ENCODE peak calls at places on chromosomes 7 and 10, in seven cellular contexts. F, D, P, N, Y, I and L are unnamed samples.
A peak's percentile ranks its signal among the peaks of the same experiment; 100 is the strongest.

GRCh38 chr10:86678999-86679792 is 10.9 kb downstream of the LDB3 start:
- DNase-seq in F (no peak), I (no peak), N (no peak), Y (no peak), D (no peak), P (no peak), L (no peak)

GRCh38 chr7:44748948-44749731 is 493 bp downstream of the ZMIZ2 start:
- DNase-seq in P (peak; percentile 53), N (no peak), D (no peak), F (peak; percentile 35), Y (no peak), I (no peak), L (no peak)

GRCh38 chr10:52316500-52316899 is 2.4 kb downstream of the DKK1 start:
- DNase-seq in D (no peak), Y (no peak), P (no peak), F (no peak), I (no peak), N (no peak), L (no peak)

GRCh38 chr10:86242761-86243160 is 123.8 kb downstream of the GRID1 start:
- DNase-seq in P (no peak), D (no peak), F (no peak), N (no peak), I (peak; percentile 4), Y (no peak), L (no peak)

GRCh38 chr10:74917481-74918077 is 91.2 kb downstream of the KAT6B start:
- DNase-seq in N (no peak), P (no peak), I (no peak), Y (peak; percentile 93), D (no peak), F (peak; percentile 55), L (no peak)

GRCh38 chr7:142542097-142542496 is 207.2 kb upstream of the PRSS1 start:
- DNase-seq in P (no peak), N (no peak), Y (no peak), F (no peak), D (no peak), I (no peak), L (no peak)

GRCh38 chr10:99329891-99330674 is 927 bp downstream of the CNNM1 start:
- DNase-seq in F (peak; percentile 54), N (peak; percentile 48), Y (peak; percentile 17), P (peak; percentile 66), I (no peak), D (peak; percentile 68), L (no peak)

GRCh38 chr10:60124536-60124935 is 218.2 kb upstream of the CCDC6 start:
- DNase-seq in D (no peak), N (no peak), P (no peak), F (no peak), I (no peak), Y (no peak), L (no peak)

GRCh38 chr7:27784399-27785053 is 44.6 kb downstream of the TAX1BP1 start:
- DNase-seq in I (no peak), Y (peak; percentile 61), F (peak; percentile 84), D (no peak), P (peak; percentile 25), N (no peak), L (no peak)

GRCh38 chr7:69756235-69756634 is 158.0 kb downstream of the AUTS2 start:
- DNase-seq in F (peak; percentile 75), N (no peak), D (no peak), P (peak; percentile 40), Y (peak; percentile 58), I (no peak), L (no peak)

GRCh38 chr7:85806321-85806720 is 619.5 kb upstream of the SEMA3D start:
- DNase-seq in N (no peak), F (no peak), P (peak; percentile 44), I (no peak), D (no peak), Y (no peak), L (no peak)

GRCh38 chr7:92835140-92835850 is 1.1 kb downstream of the CDK6 start:
- DNase-seq in P (peak; percentile 84), F (peak; percentile 87), N (peak; percentile 65), I (peak; percentile 74), Y (peak; percentile 74), D (peak; percentile 52), L (peak; percentile 18)

GRCh38 chr10:1529806-1530413 is 207.4 kb downstream of the ADARB2 start:
- DNase-seq in Y (no peak), F (no peak), N (no peak), P (no peak), D (no peak), I (no peak), L (no peak)

GRCh38 chr7:81600608-81601007 is 169.2 kb downstream of the HGF start:
- DNase-seq in Y (peak; percentile 98), P (no peak), F (peak; percentile 34), N (no peak), D (no peak), I (no peak), L (no peak)

GRCh38 chr7:67588631-67589030 is 592.0 kb downstream of the TYW1 start:
- DNase-seq in F (no peak), N (no peak), P (no peak), D (no peak), Y (no peak), I (no peak), L (no peak)
- H3K9me3 ChIP-seq in F (peaks cover 28% of the 10 kb centered on the region), N (peaks cover 53% of the 10 kb centered on the region), P (no peaks in the 10 kb centered on the region), D (no peaks in the 10 kb centered on the region), Y (no peaks in the 10 kb centered on the region), I (peaks cover 20% of the 10 kb centered on the region), L (no peaks in the 10 kb centered on the region)

DNA sequence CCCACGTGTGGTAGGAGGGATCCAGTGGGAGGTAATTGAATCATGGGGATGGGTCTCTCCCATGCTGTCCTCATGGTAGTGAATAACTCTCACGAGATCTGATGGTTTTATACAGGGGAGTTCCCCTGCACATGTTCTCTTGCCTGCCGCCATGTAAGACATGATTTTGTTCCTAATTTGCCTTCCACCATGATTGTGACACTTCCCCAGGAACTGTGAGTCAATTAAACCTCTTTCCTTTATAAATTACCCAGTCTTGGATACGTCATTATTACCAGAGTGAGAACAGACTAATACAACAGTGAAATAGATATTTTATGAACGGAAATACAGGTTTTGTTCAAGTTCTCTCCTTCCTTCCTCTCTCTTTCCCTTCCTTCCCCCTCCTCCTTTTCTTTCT is 15.8 kb downstream of the CALD1 start:
- DNase-seq in Y (no peak), F (no peak), I (no peak), N (no peak), P (no peak), D (no peak), L (no peak)
- H3K9me3 ChIP-seq in Y (no peaks in the 10 kb centered on the region), F (no peaks in the 10 kb centered on the region), I (no peaks in the 10 kb centered on the region), N (no peaks in the 10 kb centered on the region), P (no peaks in the 10 kb centered on the region), D (no peaks in the 10 kb centered on the region), L (no peaks in the 10 kb centered on the region)

GRCh38 chr10:80658068-80658467 is 120.4 kb downstream of the SH2D4B start:
- DNase-seq in F (no peak), P (no peak), Y (no peak), I (no peak), D (no peak), N (no peak), L (no peak)
- H3K9me3 ChIP-seq in F (peaks cover 48% of the 10 kb centered on the region), P (no peaks in the 10 kb centered on the region), Y (no peaks in the 10 kb centered on the region), I (peaks cover 12% of the 10 kb centered on the region), D (no peaks in the 10 kb centered on the region), N (peaks cover 34% of the 10 kb centered on the region), L (no peaks in the 10 kb centered on the region)

GRCh38 chr10:43644252-43644651 is 4.4 kb downstream of the ZNF32 start:
- DNase-seq in N (no peak), I (no peak), P (no peak), D (no peak), F (no peak), Y (peak; percentile 12), L (no peak)

GRCh38 chr10:43645866-43646265 is 2.8 kb downstream of the ZNF32 start:
- DNase-seq in I (no peak), F (no peak), D (no peak), N (no peak), P (no peak), Y (no peak), L (no peak)

GRCh38 chr10:43640603-43641002 is 8.1 kb downstream of the ZNF32 start:
- DNase-seq in F (peak; percentile 7), N (no peak), P (no peak), Y (no peak), I (no peak), D (no peak), L (no peak)
- H3K9me3 ChIP-seq in F (peaks cover 57% of the 10 kb centered on the region), N (peaks cover 74% of the 10 kb centered on the region), P (peaks cover 43% of the 10 kb centered on the region), Y (peaks cover 6% of the 10 kb centered on the region), I (peaks cover 16% of the 10 kb centered on the region), D (no peaks in the 10 kb centered on the region), L (peaks cover 33% of the 10 kb centered on the region)

GRCh38 chr7:40944981-40945585 is 757.8 kb downstream of the INHBA start:
- DNase-seq in F (no peak), P (no peak), D (no peak), I (no peak), Y (no peak), N (no peak), L (no peak)
- H3K9me3 ChIP-seq in F (peaks cover 40% of the 10 kb centered on the region), P (peaks cover 10% of the 10 kb centered on the region), D (no peaks in the 10 kb centered on the region), I (peaks cover 7% of the 10 kb centered on the region), Y (no peaks in the 10 kb centered on the region), N (peaks cover 35% of the 10 kb centered on the region), L (no peaks in the 10 kb centered on the region)

GRCh38 chr7:158327571-158328180 is 259.9 kb downstream of the PTPRN2 start:
- DNase-seq in F (no peak), N (no peak), Y (no peak), D (no peak), P (peak; percentile 40), I (no peak), L (no peak)

GRCh38 chr7:158327012-158327411 is 260.6 kb downstream of the PTPRN2 start:
- DNase-seq in F (no peak), N (no peak), I (no peak), P (no peak), D (no peak), Y (no peak), L (no peak)

GRCh38 chr7:158329686-158330085 is 257.9 kb downstream of the PTPRN2 start:
- DNase-seq in N (no peak), D (no peak), Y (no peak), P (no peak), F (no peak), I (no peak), L (no peak)

GRCh38 chr7:158329014-158329610 is 258.5 kb downstream of the PTPRN2 start:
- DNase-seq in F (no peak), Y (no peak), N (no peak), I (no peak), P (no peak), D (no peak), L (no peak)

GRCh38 chr7:158328376-158329013 is 259.1 kb downstream of the PTPRN2 start:
- DNase-seq in F (no peak), D (no peak), I (no peak), N (no peak), P (no peak), Y (no peak), L (no peak)
- H3K9me3 ChIP-seq in F (no peaks in the 10 kb centered on the region), D (no peaks in the 10 kb centered on the region), I (no peaks in the 10 kb centered on the region), N (no peaks in the 10 kb centered on the region), P (no peaks in the 10 kb centered on the region), Y (peaks cover 11% of the 10 kb centered on the region), L (no peaks in the 10 kb centered on the region)

GRCh38 chr10:130357951-130358350 is 221.8 kb downstream of the GLRX3 start:
- DNase-seq in Y (no peak), N (peak; percentile 24), F (no peak), P (no peak), D (no peak), I (no peak), L (no peak)
- H3K9me3 ChIP-seq in Y (no peaks in the 10 kb centered on the region), N (peaks cover 4% of the 10 kb centered on the region), F (no peaks in the 10 kb centered on the region), P (no peaks in the 10 kb centered on the region), D (no peaks in the 10 kb centered on the region), I (no peaks in the 10 kb centered on the region), L (no peaks in the 10 kb centered on the region)

GRCh38 chr7:56495165-56495564 is 378.9 kb upstream of the NUPR2 start:
- DNase-seq in N (no peak), D (no peak), F (no peak), Y (no peak), P (no peak), I (no peak), L (no peak)
- H3K9me3 ChIP-seq in N (peaks cover 76% of the 10 kb centered on the region), D (no peaks in the 10 kb centered on the region), F (peaks cover 42% of the 10 kb centered on the region), Y (no peaks in the 10 kb centered on the region), P (peaks cover 20% of the 10 kb centered on the region), I (peaks cover 7% of the 10 kb centered on the region), L (peaks cover 4% of the 10 kb centered on the region)